ENCODE peak calls at places on chromosomes 6 and 20, in eight cellular contexts. S, I, J, G, R, P, E and L are unnamed samples.
A peak's percentile ranks its signal among the peaks of the same experiment; 100 is the strongest.

GRCh38 chr6:42259841-42260395 is 42.3 kb upstream of the MRPS10 start:
- DNase-seq in I (no peak), E (no peak), S (no peak), R (peak; percentile 43), G (no peak), J (no peak), P (no peak), L (no peak)

GRCh38 chr6:53339424-53339823 is 9.3 kb downstream of the ELOVL5 start:
- DNase-seq in E (no peak), G (no peak), R (no peak), J (no peak), P (no peak), I (no peak), S (no peak), L (no peak)

GRCh38 chr6:28794175-28795002 is 129.4 kb downstream of the TRIM27 start:
- DNase-seq in I (no peak), R (peak; percentile 38), S (no peak), G (peak; percentile 63), E (no peak), J (no peak), P (no peak), L (peak; percentile 54)

GRCh38 chr6:50270427-50270826 is 220.7 kb upstream of the DEFB112 start:
- DNase-seq in R (no peak), P (no peak), S (no peak), I (no peak), J (no peak), G (no peak), E (no peak), L (no peak)

GRCh38 chr6:49550413-49551125 is at the start of gene C6orf141:
- DNase-seq in P (peak; percentile 7), S (peak; percentile 28), R (no peak), G (peak; percentile 14), J (peak; percentile 74), E (no peak), I (no peak), L (peak; percentile 41)

GRCh38 chr6:34990971-34991560 is 102.0 kb downstream of the ANKS1A start:
- DNase-seq in P (no peak), S (no peak), G (peak; percentile 52), J (no peak), I (no peak), R (peak; percentile 78), E (no peak), L (no peak)

GRCh38 chr6:90256698-90257485 is 39.8 kb downstream of the BACH2 start:
- DNase-seq in P (no peak), S (no peak), J (no peak), R (peak; percentile 54), G (peak; percentile 48), E (no peak), I (no peak), L (no peak)

GRCh38 chr6:73710470-73710869 is 14.5 kb downstream of the CD109 start:
- DNase-seq in J (peak; percentile 92), R (peak; percentile 47), S (no peak), E (peak; percentile 66), I (no peak), P (no peak), G (peak; percentile 89), L (peak; percentile 36)

GRCh38 chr6:18185624-18186023 is 30.4 kb downstream of the KDM1B start:
- DNase-seq in G (no peak), S (no peak), R (no peak), E (no peak), I (no peak), P (no peak), J (no peak), L (no peak)

GRCh38 chr6:77038801-77039200 is 424.5 kb downstream of the HTR1B start:
- DNase-seq in P (no peak), E (no peak), S (no peak), G (peak; percentile 64), J (no peak), I (no peak), R (peak; percentile 60), L (no peak)

GRCh38 chr6:111686249-111686997 is 80.7 kb upstream of the TRAF3IP2 start:
- DNase-seq in S (no peak), I (no peak), P (no peak), R (no peak), E (no peak), G (peak; percentile 45), J (no peak), L (no peak)

DNA sequence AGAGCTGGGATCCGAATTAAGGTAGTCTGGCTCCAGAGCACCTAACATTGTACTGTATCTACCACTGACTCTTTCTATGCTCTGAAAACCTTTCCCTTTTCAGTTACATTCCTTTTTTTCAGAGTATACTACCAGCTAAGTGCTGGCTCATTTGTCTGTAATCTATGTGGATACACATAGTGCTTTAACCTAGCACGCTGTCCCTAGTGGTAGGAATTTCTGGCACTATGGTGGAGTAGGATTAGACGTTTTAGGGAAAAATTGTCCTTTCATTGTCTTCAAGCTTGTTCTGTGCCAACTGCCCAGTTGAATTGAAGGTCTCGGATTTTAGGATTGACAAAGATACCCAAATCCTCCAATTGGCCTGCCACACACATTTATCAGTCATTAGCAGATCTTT is 259.1 kb upstream of the FERMT1 start:
- DNase-seq in R (no peak), I (no peak), S (no peak), G (peak; percentile 66), J (peak; percentile 21), P (no peak), E (no peak), L (no peak)
- TF ChIP-seq CTCF in R (peak; percentile 28), I (no peak), S (no peak), G (peak; percentile 71), J (peak; percentile 34), P (no peak), E (no peak), L (no peak)

GRCh38 chr6:36516559-36516958 is 30.7 kb downstream of the STK38 start:
- DNase-seq in R (no peak), J (no peak), I (no peak), G (no peak), S (no peak), E (no peak), P (no peak), L (no peak)

GRCh38 chr6:36515844-36516243 is 31.4 kb downstream of the STK38 start:
- DNase-seq in S (no peak), R (no peak), J (no peak), E (no peak), G (no peak), I (no peak), P (no peak), L (no peak)

GRCh38 chr6:36516991-36517390 is 30.3 kb downstream of the STK38 start:
- DNase-seq in R (no peak), I (no peak), P (no peak), J (no peak), E (no peak), G (no peak), S (no peak), L (no peak)

GRCh38 chr6:36517408-36517807 is 29.9 kb downstream of the STK38 start:
- DNase-seq in J (no peak), I (no peak), S (no peak), R (no peak), E (no peak), P (no peak), G (no peak), L (no peak)

GRCh38 chr6:36519352-36519751 is 27.9 kb downstream of the STK38 start:
- DNase-seq in J (no peak), S (no peak), I (no peak), E (no peak), P (no peak), G (no peak), R (no peak), L (no peak)
- TF ChIP-seq CTCF in J (no peak), S (no peak), I (no peak), E (no peak), P (no peak), G (no peak), R (no peak), L (no peak)

GRCh38 chr6:84763397-84764331 is 734 bp downstream of the TBX18 start:
- DNase-seq in R (peak; percentile 90), I (peak; percentile 60), P (no peak), E (no peak), S (peak; percentile 59), J (peak; percentile 85), G (peak; percentile 97), L (no peak)
- TF ChIP-seq CTCF in R (peak; percentile 25), I (no peak), P (no peak), E (no peak), S (no peak), J (peak; percentile 11), G (peak; percentile 28), L (no peak)

GRCh38 chr6:24918641-24919403 is 16.9 kb downstream of the RIPOR2 start:
- DNase-seq in I (no peak), R (no peak), E (no peak), S (no peak), J (no peak), P (no peak), G (peak; percentile 56), L (peak; percentile 43)
- TF ChIP-seq CTCF in I (no peak), R (no peak), E (no peak), S (no peak), J (no peak), P (no peak), G (no peak), L (no peak)

DNA sequence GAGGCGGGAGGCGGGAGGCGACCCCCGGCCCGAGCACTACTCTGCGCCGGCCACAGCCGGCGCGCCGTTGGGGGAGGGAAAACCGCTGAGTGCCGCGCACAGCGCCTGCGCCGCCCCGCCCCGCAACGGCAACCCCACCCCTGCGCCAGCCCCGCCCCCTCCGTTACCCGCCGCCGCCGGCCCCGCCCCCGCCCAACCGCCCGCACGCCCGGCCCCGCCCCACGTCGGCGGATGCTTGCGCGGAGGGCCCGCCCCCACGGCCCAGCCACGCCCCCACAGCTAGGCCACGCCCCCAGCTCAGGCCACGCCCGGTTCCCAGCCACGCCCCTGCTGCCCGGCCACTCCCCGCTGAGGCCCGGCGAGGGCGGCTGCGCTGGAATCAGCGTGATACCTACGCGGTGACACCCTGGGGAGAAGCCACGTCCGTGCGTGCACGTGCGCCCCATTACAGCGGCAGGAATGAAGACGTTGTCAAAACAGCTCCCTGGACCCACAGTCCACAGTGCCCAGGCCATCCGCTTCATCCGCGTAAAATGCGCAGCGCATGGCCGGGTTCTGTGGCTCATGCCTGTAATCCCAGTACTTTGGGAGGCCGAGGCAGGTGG is at the start of gene TCFL5:
- DNase-seq in S (peak; percentile 83), I (peak; percentile 89), P (peak; percentile 95), E (peak; percentile 87), J (peak; percentile 91), R (peak; percentile 79), G (peak; percentile 93), L (peak; percentile 93)
- TF ChIP-seq CTCF in S (no peak), I (no peak), P (no peak), E (no peak), J (no peak), R (no peak), G (no peak), L (no peak)

GRCh38 chr20:4088766-4089165 is 73.4 kb upstream of the RNF24 start:
- DNase-seq in P (no peak), G (no peak), R (no peak), E (no peak), S (no peak), J (no peak), I (no peak), L (no peak)

GRCh38 chr20:4091332-4092135 is 76.2 kb upstream of the RNF24 start:
- DNase-seq in E (peak; percentile 30), G (peak; percentile 89), R (peak; percentile 72), I (peak; percentile 56), P (peak; percentile 37), S (no peak), J (peak; percentile 74), L (peak; percentile 46)

GRCh38 chr20:4090756-4091331 is 75.5 kb upstream of the RNF24 start:
- DNase-seq in E (no peak), G (peak; percentile 67), J (no peak), R (peak; percentile 86), S (no peak), P (no peak), I (no peak), L (no peak)

GRCh38 chr20:4095639-4096038 is 80.3 kb upstream of the RNF24 start:
- DNase-seq in E (no peak), S (no peak), R (no peak), J (no peak), P (no peak), I (no peak), G (no peak), L (no peak)

GRCh38 chr20:4092136-4092479 is 76.8 kb upstream of the RNF24 start:
- DNase-seq in E (no peak), I (no peak), S (no peak), G (no peak), J (no peak), R (no peak), P (no peak), L (no peak)
- TF ChIP-seq CTCF in E (no peak), I (no peak), S (no peak), G (no peak), J (peak; percentile 23), R (no peak), P (peak; percentile 28), L (no peak)